ENCODE peak calls at places on chromosome 4, in four cellular contexts. E, S, L and C are unnamed samples.
A peak's percentile ranks its signal among the peaks of the same experiment; 100 is the strongest.

GRCh38 chr4:15012017-15012788 is 9.9 kb downstream of the CPEB2 start:
- DNase-seq in L (no peak), E (no peak), S (no peak), C (no peak)

GRCh38 chr4:53346920-53347852 is 18.7 kb downstream of the SCFD2 start:
- DNase-seq in E (no peak), L (peak; percentile 66), S (peak; percentile 61), C (no peak)

GRCh38 chr4:107956011-107956410 is 24.7 kb downstream of the CYP2U1 start:
- DNase-seq in L (peak; percentile 4), S (no peak), E (no peak), C (no peak)

GRCh38 chr4:14888790-14889189 is 113.5 kb upstream of the CPEB2 start:
- DNase-seq in E (no peak), L (peak; percentile 88), S (no peak), C (no peak)

GRCh38 chr4:8177544-8177943 is 18.9 kb upstream of the ABLIM2 start:
- DNase-seq in L (no peak), S (no peak), E (no peak), C (no peak)

GRCh38 chr4:38711066-38711465 is 47.1 kb downstream of the KLF3 start:
- DNase-seq in L (no peak), E (no peak), S (no peak), C (no peak)

GRCh38 chr4:13912436-13912835 is 284.9 kb upstream of the BOD1L1 start:
- DNase-seq in S (peak; percentile 18), L (no peak), E (no peak), C (no peak)

GRCh38 chr4:26197018-26197779 is 123.6 kb upstream of the RBPJ start:
- DNase-seq in S (peak; percentile 97), L (peak; percentile 96), E (no peak), C (peak; percentile 41)

GRCh38 chr4:55866973-55867574 is 13.6 kb downstream of the EXOC1 start:
- DNase-seq in S (peak; percentile 74), L (peak; percentile 54), E (peak; percentile 77), C (peak; percentile 29)

GRCh38 chr4:152399246-152399645 is 136.6 kb downstream of the FBXW7 start:
- DNase-seq in E (peak; percentile 18), S (no peak), L (no peak), C (no peak)

GRCh38 chr4:186149872-186150271 is 41.5 kb upstream of the CYP4V2 start:
- DNase-seq in S (no peak), L (no peak), E (no peak), C (peak; percentile 30)

GRCh38 chr4:74217365-74217764 is 59.4 kb downstream of the MTHFD2L start:
- DNase-seq in L (no peak), S (peak; percentile 50), E (no peak), C (no peak)

GRCh38 chr4:105150511-105150910 is 3.8 kb downstream of the TET2 start:
- DNase-seq in S (peak; percentile 28), L (no peak), E (no peak), C (no peak)

GRCh38 chr4:186536285-186536684 is 19.1 kb downstream of the MTNR1A start:
- DNase-seq in S (no peak), E (no peak), L (no peak), C (no peak)

GRCh38 chr4:186685744-186686143 is 37.9 kb downstream of the FAT1 start:
- DNase-seq in S (peak; percentile 92), E (no peak), L (peak; percentile 72), C (no peak)

GRCh38 chr4:147765121-147765521 is 33.2 kb downstream of the ARHGAP10 start:
- DNase-seq in E (no peak), S (no peak), L (peak; percentile 30), C (no peak)

GRCh38 chr4:150461957-150462356 is 120.0 kb upstream of the MAB21L2 start:
- DNase-seq in S (no peak), L (no peak), E (no peak), C (no peak)

GRCh38 chr4:147825451-147826287 is 93.8 kb downstream of the ARHGAP10 start:
- DNase-seq in S (no peak), L (peak; percentile 67), E (no peak), C (no peak)

GRCh38 chr4:139968831-139969230 is 185.2 kb downstream of the MAML3 start:
- DNase-seq in L (no peak), S (no peak), E (no peak), C (no peak)

GRCh38 chr4:143178923-143179322 is 5.8 kb upstream of the USP38 start:
- DNase-seq in L (peak; percentile 19), E (no peak), S (no peak), C (no peak)

GRCh38 chr4:126734465-126734864 is 898.3 kb upstream of the INTU start:
- DNase-seq in L (no peak), S (no peak), E (no peak), C (no peak)

GRCh38 chr4:126727461-126727860 is 905.3 kb upstream of the INTU start:
- DNase-seq in E (no peak), L (peak; percentile 65), S (peak; percentile 31), C (no peak)

GRCh38 chr4:126733301-126733700 is 899.5 kb upstream of the INTU start:
- DNase-seq in E (no peak), L (no peak), S (peak; percentile 19), C (no peak)

GRCh38 chr4:126735294-126736132 is 897.2 kb upstream of the INTU start:
- DNase-seq in E (no peak), L (no peak), S (no peak), C (no peak)

DNA sequence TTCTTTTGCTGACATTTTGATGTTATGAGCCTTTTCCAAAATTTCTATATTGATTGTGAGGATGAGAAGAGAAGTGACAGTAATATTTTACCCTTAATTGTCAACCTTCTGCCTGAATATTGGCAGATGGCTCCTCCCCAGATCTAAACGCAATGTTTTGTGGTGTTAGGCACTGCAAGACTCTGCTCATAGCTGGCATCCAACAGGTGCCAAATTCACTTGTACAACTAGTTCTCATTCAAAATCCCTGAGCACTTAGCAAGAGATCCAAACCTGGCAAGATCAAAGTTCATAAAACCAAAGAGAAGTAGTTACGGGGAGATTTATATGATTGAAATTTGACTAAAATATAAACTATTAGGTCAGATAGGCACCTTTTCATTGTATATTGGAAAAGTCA is 901.7 kb upstream of the INTU start:
- DNase-seq in L (no peak), S (no peak), E (no peak), C (no peak)
- H3K9ac ChIP-seq in L (no peak overlapping the region), S (no peak overlapping the region), E (no peak overlapping the region), C (no peak overlapping the region)

DNA sequence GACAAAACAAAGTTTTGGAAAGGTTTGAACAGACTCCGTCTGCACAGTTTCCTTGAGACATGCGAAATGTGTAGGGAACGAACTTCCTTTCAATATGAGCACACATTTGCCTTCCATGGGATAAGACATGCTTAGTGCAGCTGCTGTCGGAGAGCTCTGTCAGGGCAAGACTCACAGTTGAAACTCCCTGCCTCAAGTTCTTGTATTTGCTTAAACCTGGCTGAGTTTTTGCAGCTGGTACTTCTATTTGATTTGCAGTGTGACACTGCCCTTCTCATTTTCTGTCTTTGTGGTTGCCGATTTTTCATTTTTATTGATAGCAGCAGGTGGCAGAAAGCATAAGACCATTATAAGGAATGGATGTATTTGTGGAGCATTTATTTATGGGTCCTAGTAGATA is 18.2 kb upstream of the RHOH start:
- DNase-seq in L (no peak), E (peak; percentile 51), S (no peak), C (no peak)
- H3K4me1 ChIP-seq in L (peaks cover 24% of the 10 kb centered on the region), E (peaks cover 8% of the 10 kb centered on the region), S (no peaks in the 10 kb centered on the region), C (peaks cover 8% of the 10 kb centered on the region)

DNA sequence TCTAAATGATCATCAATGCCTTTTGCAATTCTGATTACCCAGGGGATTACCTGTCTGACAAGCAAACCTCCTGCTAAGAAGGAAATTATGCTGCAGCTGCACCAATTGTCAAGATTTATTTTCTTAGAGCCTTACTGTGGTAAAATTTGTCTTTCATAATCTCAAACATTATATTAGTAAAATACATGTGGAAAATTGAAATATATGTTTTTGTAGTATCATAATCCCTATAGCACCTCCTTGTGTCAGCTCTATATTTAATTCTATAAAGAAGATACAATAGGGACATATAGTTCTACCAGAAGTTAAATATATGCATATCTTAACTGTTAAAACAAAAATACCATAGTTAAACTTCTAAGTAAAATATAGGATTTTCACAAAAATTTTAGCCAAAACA is 655.6 kb upstream of the PCDH10 start:
- DNase-seq in L (no peak), E (no peak), S (no peak), C (no peak)
- H3K9ac ChIP-seq in L (no peak overlapping the region), E (no peak overlapping the region), S (no peak overlapping the region), C (no peak overlapping the region)

GRCh38 chr4:177308125-177308524 is 1.5 kb upstream of the NEIL3 start:
- DNase-seq in E (no peak), S (peak; percentile 85), L (peak; percentile 81), C (peak; percentile 55)
- H3K4me1 ChIP-seq in E (peaks cover 3% of the 10 kb centered on the region), S (peaks cover 8% of the 10 kb centered on the region), L (peaks cover 18% of the 10 kb centered on the region), C (peaks cover 58% of the 10 kb centered on the region)

DNA sequence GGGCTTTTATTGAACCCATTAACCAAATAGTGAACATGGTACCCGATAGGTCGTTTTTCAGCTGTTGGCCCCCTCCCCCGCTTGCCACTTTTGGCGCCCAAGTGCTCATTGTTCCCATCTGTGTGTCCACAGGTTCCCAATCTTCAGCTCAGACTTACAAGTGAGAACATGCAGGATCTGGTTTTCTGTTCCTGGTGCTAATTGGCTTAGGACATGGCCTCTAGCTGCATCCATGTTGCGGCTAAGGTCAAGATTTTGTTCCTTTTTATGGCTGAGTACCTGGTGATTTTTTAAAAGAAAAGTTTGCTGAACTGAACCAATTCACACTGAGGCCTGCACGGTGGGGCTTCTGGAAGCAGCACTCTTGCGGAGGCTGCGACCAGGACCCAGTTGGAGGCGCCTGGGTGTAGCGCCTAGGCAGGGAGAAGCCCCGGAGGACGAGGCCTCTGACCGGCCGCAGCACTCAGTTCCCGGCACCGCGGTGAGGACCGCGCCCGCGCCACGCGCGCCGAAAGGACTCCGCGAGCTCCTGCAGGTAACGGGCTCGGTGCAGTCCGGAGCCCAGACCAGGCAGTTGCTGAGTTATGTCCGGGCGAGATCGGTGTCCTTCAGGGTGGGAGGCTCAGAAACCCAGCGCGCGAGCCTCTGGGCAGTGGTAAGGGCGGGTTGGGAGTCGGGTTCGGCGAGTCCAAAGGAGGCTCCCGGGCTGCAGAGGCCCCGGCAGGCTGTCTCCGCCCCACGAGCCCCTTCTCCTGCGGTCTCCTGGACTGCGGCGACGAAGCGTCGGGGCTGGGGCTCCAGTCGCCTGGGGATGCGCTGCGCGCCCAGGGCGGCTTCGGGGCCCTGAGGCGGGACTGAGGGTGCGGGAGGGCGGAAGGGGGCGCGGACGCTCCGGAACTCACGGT is 15.8 kb upstream of the SLC25A4 start:
- DNase-seq in L (peak; percentile 13), S (no peak), E (no peak), C (no peak)
- H3K9ac ChIP-seq in L (no peak overlapping the region), S (peak overlapping the region; percentile 27), E (no peak overlapping the region), C (no peak overlapping the region)

GRCh38 chr4:85475631-85476233 is 782 bp downstream of the ARHGAP24 start:
- DNase-seq in E (no peak), S (no peak), L (no peak), C (no peak)

GRCh38 chr4:85474818-85475630 is at the start of gene ARHGAP24:
- DNase-seq in E (peak; percentile 93), L (peak; percentile 93), S (peak; percentile 83), C (no peak)

GRCh38 chr4:85482000-85482738 is 7.2 kb downstream of the ARHGAP24 start:
- DNase-seq in L (no peak), E (no peak), S (no peak), C (no peak)

GRCh38 chr4:85477538-85477937 is 2.6 kb downstream of the ARHGAP24 start:
- DNase-seq in E (no peak), S (no peak), L (no peak), C (no peak)

DNA sequence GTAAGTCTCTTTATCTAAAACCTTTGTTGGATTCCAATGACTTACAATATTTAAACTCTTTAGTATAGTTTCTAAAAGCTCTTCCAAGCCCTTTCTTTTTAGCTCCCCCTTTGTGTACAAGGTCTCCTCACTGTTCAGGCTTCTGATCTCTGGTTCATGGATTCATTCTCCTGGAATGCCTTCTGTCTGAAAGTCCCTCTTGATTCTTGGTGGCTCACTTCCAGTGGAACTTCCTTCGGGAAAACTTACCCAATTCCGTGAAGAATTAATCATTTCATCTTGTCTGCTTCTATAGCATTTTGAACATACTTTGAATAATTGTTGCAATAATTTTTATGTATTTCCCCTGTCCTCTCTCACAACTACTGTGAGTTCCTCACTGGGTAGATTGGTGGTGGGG is 3.6 kb downstream of the ARHGAP24 start:
- DNase-seq in E (no peak), S (no peak), L (no peak), C (no peak)
- H3K4me1 ChIP-seq in E (no peaks in the 10 kb centered on the region), S (no peaks in the 10 kb centered on the region), L (no peaks in the 10 kb centered on the region), C (no peaks in the 10 kb centered on the region)